ENCODE peak calls at places on chromosome 6, in eight cellular contexts. One of them, this sample, is unnamed. For H3K9me3 and H3K27me3, the result is how much of the 10 kb centered on the place peaks cover.

GRCh38 chr6:79466222-79466834 is 70.9 kb downstream of the LCA5 start:
- DNase-seq in psoas muscle: no peak
- DNase-seq in left lung: no peak
- DNase-seq in iPS DF 6.9: no peak
- DNase-seq in CD4-positive, alpha-beta memory T cell: no peak
- DNase-seq in breast epithelium: no peak
- DNase-seq in right cardiac atrium: no peak
- DNase-seq in neural progenitor cell: peak
- DNase-seq in this sample: no peak

GRCh38 chr6:156010-156409 is 136.3 kb upstream of the DUSP22 start:
- DNase-seq in psoas muscle: no peak
- DNase-seq in left lung: no peak
- DNase-seq in iPS DF 6.9: no peak
- DNase-seq in CD4-positive, alpha-beta memory T cell: no peak
- DNase-seq in breast epithelium: no peak
- DNase-seq in right cardiac atrium: no peak
- DNase-seq in neural progenitor cell: no peak
- DNase-seq in this sample: no peak

GRCh38 chr6:154156135-154156948 is 117.3 kb downstream of the OPRM1 start:
- DNase-seq in psoas muscle: no peak
- DNase-seq in left lung: no peak
- DNase-seq in iPS DF 6.9: no peak
- DNase-seq in CD4-positive, alpha-beta memory T cell: peak
- DNase-seq in breast epithelium: peak
- DNase-seq in right cardiac atrium: no peak
- DNase-seq in neural progenitor cell: peak
- DNase-seq in this sample: no peak

GRCh38 chr6:6569043-6569442 is 19.5 kb upstream of the LY86 start:
- DNase-seq in psoas muscle: no peak
- DNase-seq in left lung: no peak
- DNase-seq in iPS DF 6.9: no peak
- DNase-seq in CD4-positive, alpha-beta memory T cell: no peak
- DNase-seq in breast epithelium: no peak
- DNase-seq in right cardiac atrium: no peak
- DNase-seq in neural progenitor cell: no peak
- DNase-seq in this sample: no peak

GRCh38 chr6:44559486-44560270 is 172.2 kb downstream of the CDC5L start:
- DNase-seq in psoas muscle: no peak
- DNase-seq in left lung: no peak
- DNase-seq in iPS DF 6.9: no peak
- DNase-seq in CD4-positive, alpha-beta memory T cell: no peak
- DNase-seq in breast epithelium: no peak
- DNase-seq in right cardiac atrium: no peak
- DNase-seq in neural progenitor cell: no peak
- DNase-seq in this sample: no peak

GRCh38 chr6:85747093-85747492 is 104.4 kb upstream of the SYNCRIP start:
- DNase-seq in psoas muscle: no peak
- DNase-seq in left lung: no peak
- DNase-seq in iPS DF 6.9: no peak
- DNase-seq in CD4-positive, alpha-beta memory T cell: no peak
- DNase-seq in breast epithelium: no peak
- DNase-seq in right cardiac atrium: no peak
- DNase-seq in neural progenitor cell: no peak
- DNase-seq in this sample: no peak

GRCh38 chr6:134134654-134135053 is 82.2 kb upstream of the SLC2A12 start:
- DNase-seq in psoas muscle: no peak
- DNase-seq in left lung: no peak
- DNase-seq in iPS DF 6.9: no peak
- DNase-seq in CD4-positive, alpha-beta memory T cell: no peak
- DNase-seq in breast epithelium: no peak
- DNase-seq in right cardiac atrium: no peak
- DNase-seq in neural progenitor cell: peak
- DNase-seq in this sample: no peak

GRCh38 chr6:29999426-29999825 is 57.1 kb downstream of the HLA-A start:
- DNase-seq in psoas muscle: no peak
- DNase-seq in left lung: no peak
- DNase-seq in iPS DF 6.9: no peak
- DNase-seq in CD4-positive, alpha-beta memory T cell: no peak
- DNase-seq in breast epithelium: no peak
- DNase-seq in right cardiac atrium: no peak
- DNase-seq in neural progenitor cell: no peak
- DNase-seq in this sample: no peak

GRCh38 chr6:112701201-112701600 is 354.1 kb downstream of the RFPL4B start:
- DNase-seq in psoas muscle: peak
- DNase-seq in left lung: no peak
- DNase-seq in iPS DF 6.9: no peak
- DNase-seq in CD4-positive, alpha-beta memory T cell: no peak
- DNase-seq in breast epithelium: no peak
- DNase-seq in right cardiac atrium: peak
- DNase-seq in neural progenitor cell: no peak
- DNase-seq in this sample: peak

GRCh38 chr6:158487495-158487894 is 72.4 kb upstream of the TMEM181 start:
- DNase-seq in psoas muscle: no peak
- DNase-seq in left lung: no peak
- DNase-seq in iPS DF 6.9: no peak
- DNase-seq in CD4-positive, alpha-beta memory T cell: no peak
- DNase-seq in breast epithelium: no peak
- DNase-seq in right cardiac atrium: no peak
- DNase-seq in neural progenitor cell: no peak
- DNase-seq in this sample: no peak

GRCh38 chr6:151257984-151258445 is 18.2 kb downstream of the AKAP12 start:
- DNase-seq in psoas muscle: no peak
- DNase-seq in left lung: no peak
- DNase-seq in iPS DF 6.9: no peak
- DNase-seq in CD4-positive, alpha-beta memory T cell: no peak
- DNase-seq in breast epithelium: no peak
- DNase-seq in right cardiac atrium: no peak
- DNase-seq in neural progenitor cell: no peak
- DNase-seq in this sample: no peak

GRCh38 chr6:47277702-47278101 is 32.0 kb downstream of the TNFRSF21 start:
- DNase-seq in psoas muscle: no peak
- DNase-seq in left lung: no peak
- DNase-seq in iPS DF 6.9: no peak
- DNase-seq in CD4-positive, alpha-beta memory T cell: no peak
- DNase-seq in breast epithelium: no peak
- DNase-seq in right cardiac atrium: no peak
- DNase-seq in neural progenitor cell: no peak
- DNase-seq in this sample: no peak

GRCh38 chr6:21826031-21826430 is 232.5 kb downstream of the SOX4 start:
- DNase-seq in psoas muscle: no peak
- DNase-seq in left lung: no peak
- DNase-seq in iPS DF 6.9: no peak
- DNase-seq in CD4-positive, alpha-beta memory T cell: no peak
- DNase-seq in breast epithelium: no peak
- DNase-seq in right cardiac atrium: no peak
- DNase-seq in neural progenitor cell: peak
- DNase-seq in this sample: no peak

GRCh38 chr6:14703586-14703985 is 542.3 kb upstream of the JARID2 start:
- DNase-seq in psoas muscle: no peak
- DNase-seq in left lung: no peak
- DNase-seq in iPS DF 6.9: no peak
- DNase-seq in CD4-positive, alpha-beta memory T cell: no peak
- DNase-seq in breast epithelium: no peak
- DNase-seq in right cardiac atrium: no peak
- DNase-seq in neural progenitor cell: no peak
- DNase-seq in this sample: peak

DNA sequence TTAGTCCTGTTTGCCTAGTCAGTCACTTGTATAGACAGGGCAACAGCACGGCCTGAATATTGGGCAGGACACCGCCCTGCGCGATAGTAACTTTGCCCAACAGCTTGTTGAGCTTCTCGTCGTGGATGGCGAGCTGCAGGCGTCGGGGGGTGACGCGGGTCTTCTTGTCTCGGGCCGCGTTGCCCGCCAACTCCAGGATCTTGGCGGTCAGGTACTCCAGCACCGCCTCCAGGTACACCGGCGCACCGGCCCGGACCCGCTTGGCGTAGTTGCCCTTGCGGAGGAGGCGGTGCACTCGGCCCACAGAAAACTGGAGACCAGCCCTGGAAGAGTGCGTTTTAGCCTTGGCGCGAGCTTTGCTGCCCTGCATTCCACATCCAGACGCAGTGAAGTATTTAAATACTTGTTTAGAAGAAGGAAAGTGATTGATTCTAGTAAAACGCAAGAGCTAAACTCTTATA is 92.8 kb upstream of the BTN3A2 start:
- DNase-seq in psoas muscle: peak
- DNase-seq in left lung: peak
- DNase-seq in iPS DF 6.9: no peak
- DNase-seq in CD4-positive, alpha-beta memory T cell: peak
- DNase-seq in breast epithelium: no peak
- DNase-seq in right cardiac atrium: peak
- DNase-seq in neural progenitor cell: peak
- DNase-seq in this sample: peak
- H3K4me3 ChIP-seq in psoas muscle: peak
- H3K4me3 ChIP-seq in left lung: peak
- H3K4me3 ChIP-seq in iPS DF 6.9: peak
- H3K4me3 ChIP-seq in CD4-positive, alpha-beta memory T cell: peak
- H3K4me3 ChIP-seq in breast epithelium: peak
- H3K4me3 ChIP-seq in right cardiac atrium: peak
- H3K4me3 ChIP-seq in neural progenitor cell: peak
- H3K4me3 ChIP-seq in this sample: peak

GRCh38 chr6:168363302-168363701 is 43.7 kb upstream of the DACT2 start:
- DNase-seq in psoas muscle: no peak
- DNase-seq in left lung: no peak
- DNase-seq in iPS DF 6.9: no peak
- DNase-seq in CD4-positive, alpha-beta memory T cell: no peak
- DNase-seq in breast epithelium: no peak
- DNase-seq in right cardiac atrium: no peak
- DNase-seq in neural progenitor cell: no peak
- DNase-seq in this sample: no peak
- H3K9me3 ChIP-seq in psoas muscle: under half
- H3K9me3 ChIP-seq in left lung: under half
- H3K9me3 ChIP-seq in iPS DF 6.9: under half
- H3K9me3 ChIP-seq in CD4-positive, alpha-beta memory T cell: under half
- H3K9me3 ChIP-seq in breast epithelium: under half
- H3K9me3 ChIP-seq in right cardiac atrium: under half
- H3K9me3 ChIP-seq in neural progenitor cell: under half
- H3K9me3 ChIP-seq in this sample: under half

DNA sequence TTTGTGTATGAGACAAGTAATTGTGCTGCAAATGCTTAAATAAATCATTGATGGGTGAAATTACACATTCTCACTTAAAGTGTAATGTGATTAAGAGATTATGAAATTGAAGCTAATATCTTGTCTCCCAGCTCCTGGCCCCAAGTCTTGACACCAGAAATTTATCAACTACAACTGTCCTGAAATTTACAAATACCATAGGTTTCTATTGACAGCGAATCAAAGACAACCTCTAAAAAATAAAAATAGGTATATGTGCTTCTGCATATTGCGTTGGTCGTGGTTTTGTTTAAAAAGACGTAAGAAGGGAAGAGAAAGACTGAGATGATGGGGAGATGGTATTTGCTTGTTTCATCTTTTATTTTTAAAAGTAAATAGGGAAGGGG is 30.5 kb downstream of the TFAP2A start:
- DNase-seq in psoas muscle: no peak
- DNase-seq in left lung: no peak
- DNase-seq in iPS DF 6.9: no peak
- DNase-seq in CD4-positive, alpha-beta memory T cell: no peak
- DNase-seq in breast epithelium: no peak
- DNase-seq in right cardiac atrium: no peak
- DNase-seq in neural progenitor cell: no peak
- DNase-seq in this sample: no peak
- H3K27me3 ChIP-seq in psoas muscle: under half
- H3K27me3 ChIP-seq in left lung: half or more
- H3K27me3 ChIP-seq in iPS DF 6.9: half or more
- H3K27me3 ChIP-seq in CD4-positive, alpha-beta memory T cell: half or more
- H3K27me3 ChIP-seq in breast epithelium: under half
- H3K27me3 ChIP-seq in right cardiac atrium: under half
- H3K27me3 ChIP-seq in neural progenitor cell: half or more
- H3K27me3 ChIP-seq in this sample: under half

GRCh38 chr6:170276369-170277057 is 14.4 kb downstream of the DLL1 start:
- DNase-seq in psoas muscle: peak
- DNase-seq in left lung: peak
- DNase-seq in iPS DF 6.9: no peak
- DNase-seq in CD4-positive, alpha-beta memory T cell: no peak
- DNase-seq in breast epithelium: no peak
- DNase-seq in right cardiac atrium: peak
- DNase-seq in neural progenitor cell: no peak
- DNase-seq in this sample: no peak
- H3K4me3 ChIP-seq in psoas muscle: peak
- H3K4me3 ChIP-seq in left lung: no peak
- H3K4me3 ChIP-seq in iPS DF 6.9: no peak
- H3K4me3 ChIP-seq in CD4-positive, alpha-beta memory T cell: no peak
- H3K4me3 ChIP-seq in breast epithelium: no peak
- H3K4me3 ChIP-seq in right cardiac atrium: no peak
- H3K4me3 ChIP-seq in neural progenitor cell: no peak
- H3K4me3 ChIP-seq in this sample: no peak

DNA sequence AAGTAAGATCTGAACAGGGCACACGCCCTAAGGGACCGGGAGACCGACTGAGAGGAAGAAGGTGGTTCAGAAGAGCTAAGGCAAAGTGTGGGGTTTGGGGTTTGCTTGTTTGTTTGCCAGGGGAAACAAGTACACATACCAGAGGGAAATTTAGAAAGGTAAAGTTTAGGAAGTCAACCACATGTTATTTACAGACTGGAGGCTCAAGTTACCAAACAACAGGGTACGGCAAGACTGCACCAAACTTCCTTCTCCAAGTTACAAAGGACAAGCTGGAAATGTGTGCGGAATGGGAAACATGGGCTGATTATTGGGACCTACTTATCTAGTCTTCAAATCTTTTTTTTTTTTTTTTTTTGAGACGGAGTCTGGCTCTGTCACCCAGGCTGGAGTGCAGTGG is 11.2 kb downstream of the PREP start:
- DNase-seq in psoas muscle: no peak
- DNase-seq in left lung: no peak
- DNase-seq in iPS DF 6.9: no peak
- DNase-seq in CD4-positive, alpha-beta memory T cell: no peak
- DNase-seq in breast epithelium: no peak
- DNase-seq in right cardiac atrium: no peak
- DNase-seq in neural progenitor cell: no peak
- DNase-seq in this sample: no peak
- H3K9me3 ChIP-seq in psoas muscle: under half
- H3K9me3 ChIP-seq in left lung: under half
- H3K9me3 ChIP-seq in iPS DF 6.9: under half
- H3K9me3 ChIP-seq in CD4-positive, alpha-beta memory T cell: under half
- H3K9me3 ChIP-seq in breast epithelium: under half
- H3K9me3 ChIP-seq in right cardiac atrium: under half
- H3K9me3 ChIP-seq in neural progenitor cell: under half
- H3K9me3 ChIP-seq in this sample: under half